ENCODE peak calls at places on chromosomes 6 and 20, in nine cellular contexts. D is CD8-positive, alpha-beta T cell; G is astrocyte; R is Panc1; M is left lung; V is fibroblast of lung; P is transverse colon; Y is esophagus squamous epithelium; O is tibial artery. B is an unnamed sample.

GRCh38 chr6:154086510-154086909 is 47.5 kb downstream of the OPRM1 start:
- DNase-seq in P (no peak), R (no peak), V (no peak), Y (no peak), M (no peak), G (no peak), D (no peak), O (no peak), B (no peak)

GRCh38 chr6:137870744-137871247 is 3.7 kb downstream of the TNFAIP3 start:
- DNase-seq in P (no peak), Y (no peak), O (no peak), G (no peak), V (no peak), D (peak; percentile 41), M (no peak), R (no peak), B (no peak)

GRCh38 chr6:52063584-52064400 is 23.6 kb downstream of the PKHD1 start:
- DNase-seq in O (no peak), D (peak; percentile 10), G (no peak), V (peak; percentile 4), P (peak; percentile 56), M (no peak), Y (no peak), R (no peak), B (no peak)

GRCh38 chr6:13412639-13413465 is 74.5 kb downstream of the GFOD1 start:
- DNase-seq in R (no peak), P (no peak), V (no peak), D (no peak), M (no peak), O (no peak), Y (no peak), G (no peak), B (no peak)

GRCh38 chr20:49534314-49534713 is 33.6 kb downstream of the PTGIS start:
- DNase-seq in P (peak; percentile 52), D (peak; percentile 36), V (peak; percentile 19), M (no peak), R (peak; percentile 47), G (peak; percentile 13), Y (no peak), O (no peak), B (no peak)

GRCh38 chr20:9837634-9838033 is 1.2 kb downstream of the PAK5 start:
- DNase-seq in R (no peak), M (no peak), Y (no peak), V (no peak), G (no peak), P (no peak), O (no peak), D (no peak), B (no peak)

GRCh38 chr6:97246842-97247241 is 36.2 kb downstream of the MMS22L start:
- DNase-seq in Y (no peak), V (no peak), M (no peak), P (no peak), D (no peak), O (no peak), R (no peak), G (no peak), B (no peak)

GRCh38 chr6:1630771-1631217 is 21.1 kb downstream of the FOXC1 start:
- DNase-seq in Y (no peak), G (peak; percentile 88), V (peak; percentile 91), P (no peak), D (no peak), O (peak; percentile 6), M (no peak), R (no peak), B (no peak)

GRCh38 chr6:29926795-29927427 is 15.4 kb upstream of the HLA-A start:
- DNase-seq in G (no peak), P (peak; percentile 84), M (peak; percentile 90), D (peak; percentile 65), R (no peak), O (peak; percentile 37), V (peak; percentile 31), Y (peak; percentile 42), B (peak; percentile 76)

GRCh38 chr20:7841291-7841966 is 98.8 kb downstream of the HAO1 start:
- DNase-seq in M (no peak), P (no peak), R (peak; percentile 20), V (peak; percentile 89), G (peak; percentile 85), Y (no peak), D (no peak), O (peak; percentile 30), B (no peak)

GRCh38 chr6:109961666-109962065 is 16.4 kb upstream of the GPR6 start:
- DNase-seq in M (no peak), V (peak; percentile 74), R (no peak), G (peak; percentile 67), O (no peak), Y (no peak), P (no peak), D (no peak), B (no peak)

GRCh38 chr6:17042422-17043147 is 59.3 kb upstream of the STMND1 start:
- DNase-seq in P (peak; percentile 66), G (peak; percentile 56), O (no peak), Y (no peak), V (peak; percentile 70), M (peak; percentile 46), R (no peak), D (no peak), B (peak; percentile 18)

GRCh38 chr6:19830171-19830570 is 7.0 kb upstream of the ID4 start:
- DNase-seq in G (peak; percentile 53), R (no peak), M (no peak), V (peak; percentile 54), P (no peak), Y (no peak), D (no peak), O (no peak), B (no peak)

GRCh38 chr6:57040011-57040410 is 6.5 kb upstream of the KIAA1586 start:
- DNase-seq in R (no peak), V (no peak), O (no peak), M (no peak), P (no peak), Y (no peak), D (no peak), G (no peak), B (no peak)

GRCh38 chr20:60037120-60037499 is 78.9 kb downstream of the CDH26 start:
- DNase-seq in G (peak; percentile 29), M (no peak), D (no peak), V (peak; percentile 42), Y (no peak), R (no peak), P (no peak), O (no peak), B (no peak)

GRCh38 chr6:136230219-136230980 is 19.7 kb downstream of the MTFR2 start:
- DNase-seq in O (no peak), R (no peak), P (no peak), Y (no peak), M (no peak), V (peak; percentile 13), D (no peak), G (no peak), B (no peak)

GRCh38 chr6:27332692-27333641 is 20.9 kb upstream of the POM121L2 start:
- DNase-seq in G (peak; percentile 55), R (peak; percentile 92), O (no peak), M (no peak), V (peak; percentile 72), Y (no peak), D (peak; percentile 12), P (no peak), B (no peak)

GRCh38 chr6:170140129-170140528 is 150.7 kb downstream of the DLL1 start:
- DNase-seq in M (peak; percentile 16), R (no peak), O (peak; percentile 11), V (no peak), Y (no peak), P (no peak), D (no peak), G (no peak), B (peak; percentile 5)

GRCh38 chr20:44981736-44982406 is 15.6 kb downstream of the STK4 start:
- DNase-seq in V (no peak), O (no peak), G (no peak), Y (no peak), R (no peak), D (no peak), M (no peak), P (no peak), B (no peak)
- H3K4me1 ChIP-seq in V (peaks cover 2% of the 10 kb centered on the region), O (no peaks in the 10 kb centered on the region), G (peaks cover 3% of the 10 kb centered on the region), Y (peaks cover 5% of the 10 kb centered on the region), R (no peaks in the 10 kb centered on the region), D (peaks cover 91% of the 10 kb centered on the region), M (peaks cover 49% of the 10 kb centered on the region), P (no peaks in the 10 kb centered on the region), B (no peaks in the 10 kb centered on the region)

GRCh38 chr6:106098383-106099234 is 12.5 kb downstream of the PRDM1 start:
- DNase-seq in P (peak; percentile 86), O (no peak), V (peak; percentile 80), Y (no peak), D (peak; percentile 24), M (peak; percentile 72), R (no peak), G (peak; percentile 72), B (no peak)

GRCh38 chr6:106101466-106101865 is 15.3 kb downstream of the PRDM1 start:
- DNase-seq in R (no peak), P (no peak), M (no peak), Y (no peak), D (no peak), G (no peak), O (no peak), V (no peak), B (no peak)

GRCh38 chr6:106097368-106098231 is 11.5 kb downstream of the PRDM1 start:
- DNase-seq in P (peak; percentile 51), R (no peak), G (peak; percentile 46), M (no peak), Y (peak; percentile 25), V (peak; percentile 58), O (no peak), D (no peak), B (no peak)

GRCh38 chr6:106100755-106101154 is 14.6 kb downstream of the PRDM1 start:
- DNase-seq in M (no peak), R (no peak), P (no peak), Y (no peak), D (no peak), G (no peak), V (no peak), O (no peak), B (no peak)

GRCh38 chr6:106099235-106099537 is 13.1 kb downstream of the PRDM1 start:
- DNase-seq in R (no peak), Y (no peak), O (no peak), G (no peak), P (peak; percentile 49), M (no peak), D (no peak), V (no peak), B (no peak)
- H3K4me3 ChIP-seq in R (no peak overlapping the region), Y (peak overlapping the region; percentile 52), O (no peak overlapping the region), G (no peak overlapping the region), P (peak overlapping the region; percentile 37), M (peak overlapping the region; percentile 45), D (peak overlapping the region; percentile 18), V (peak overlapping the region; percentile 0), B (peak overlapping the region; percentile 55)

DNA sequence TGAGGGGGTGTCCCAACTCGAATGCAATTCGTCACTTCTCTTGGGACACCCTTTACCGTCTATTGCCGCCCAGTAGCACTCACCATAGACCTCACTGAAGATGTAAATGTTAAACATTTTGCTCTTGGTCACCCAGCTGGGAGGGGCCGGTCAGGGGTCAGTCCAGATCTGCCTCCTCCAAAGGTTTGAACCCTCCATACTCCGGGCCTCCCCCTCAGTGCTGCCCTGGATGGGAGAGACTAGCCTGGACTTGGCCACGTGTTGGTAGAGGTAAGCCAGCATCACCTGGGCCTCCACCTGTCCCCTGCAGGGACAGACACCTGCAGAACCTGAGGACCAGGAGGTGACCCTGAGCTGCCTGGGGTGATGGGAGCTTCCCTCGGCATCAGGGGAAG is 5.0 kb upstream of the MYT1 start:
- DNase-seq in D (no peak), G (no peak), O (no peak), M (no peak), Y (no peak), P (no peak), R (no peak), V (no peak), B (no peak)
- H3K27me3 ChIP-seq in D (peaks cover 10% of the 10 kb centered on the region), G (peaks cover 50% of the 10 kb centered on the region), O (no peaks in the 10 kb centered on the region), M (peaks cover 38% of the 10 kb centered on the region), Y (peaks cover 3% of the 10 kb centered on the region), P (peaks cover 63% of the 10 kb centered on the region), R (peaks cover 15% of the 10 kb centered on the region), V (peaks cover 17% of the 10 kb centered on the region), B (peaks cover 23% of the 10 kb centered on the region)

GRCh38 chr20:62120990-62121775 is 1.1 kb upstream of the LSM14B start:
- DNase-seq in D (no peak), Y (no peak), P (peak; percentile 66), R (no peak), O (peak; percentile 46), G (peak; percentile 48), V (no peak), M (peak; percentile 58), B (peak; percentile 74)
- H3K4me1 ChIP-seq in D (peaks cover 65% of the 10 kb centered on the region), Y (peaks cover 31% of the 10 kb centered on the region), P (peaks cover 11% of the 10 kb centered on the region), R (peaks cover 22% of the 10 kb centered on the region), O (peaks cover 38% of the 10 kb centered on the region), G (peaks cover 9% of the 10 kb centered on the region), V (no peaks in the 10 kb centered on the region), M (peaks cover 23% of the 10 kb centered on the region), B (peaks cover 21% of the 10 kb centered on the region)

B was measured in heart left ventricle.